ENCODE peak calls at places on chromosomes 7 and 10, in four cellular contexts. P is A549, H is GM12878, G is sigmoid colon. M is an unnamed sample.

GRCh38 chr7:3176112-3176836 is 124.8 kb upstream of the SDK1 start:
- DNase-seq in G (peak), P (no peak), H (no peak), M (no peak)

GRCh38 chr7:26291699-26292538 is at the start of gene SNX10:
- DNase-seq in G (no peak), P (peak), H (no peak), M (no peak)

GRCh38 chr10:7626283-7626682 is 40.5 kb downstream of the ITIH5 start:
- DNase-seq in G (no peak), H (no peak), P (no peak), M (peak)

GRCh38 chr7:45197461-45197860 is 39.9 kb downstream of the RAMP3 start:
- DNase-seq in P (no peak), G (no peak), H (no peak), M (no peak)

GRCh38 chr7:90261441-90261840 is 16.5 kb downstream of the CFAP69 start:
- DNase-seq in P (no peak), G (no peak), H (no peak), M (no peak)

GRCh38 chr10:73762915-73763314 is 18.7 kb downstream of the SEC24C start:
- DNase-seq in P (no peak), H (no peak), G (no peak), M (no peak)

GRCh38 chr10:49419005-49419404 is 23.1 kb upstream of the DRGX start:
- DNase-seq in H (no peak), P (no peak), G (no peak), M (no peak)

GRCh38 chr10:16886032-16886431 is 68.8 kb upstream of the RSU1 start:
- DNase-seq in P (no peak), H (no peak), G (no peak), M (no peak)

GRCh38 chr10:124597677-124598165 is 136.1 kb downstream of the LHPP start:
- DNase-seq in P (no peak), H (no peak), G (no peak), M (no peak)

GRCh38 chr10:93991596-93992284 is 2.0 kb upstream of the PLCE1 start:
- DNase-seq in H (no peak), G (peak), P (peak), M (peak)

GRCh38 chr10:93452143-93452542 is 30.0 kb downstream of the MYOF start:
- DNase-seq in G (no peak), H (no peak), P (no peak), M (no peak)

GRCh38 chr7:117218700-117219099 is 104.2 kb downstream of the WNT2 start:
- DNase-seq in G (no peak), P (no peak), H (no peak), M (no peak)

GRCh38 chr10:49488056-49488455 is 50.9 kb downstream of the ERCC6 start:
- DNase-seq in G (no peak), P (no peak), H (no peak), M (no peak)

GRCh38 chr10:124837687-124838086 is 36.1 kb downstream of the ABRAXAS2 start:
- DNase-seq in G (peak), H (no peak), P (no peak), M (no peak)

GRCh38 chr7:137017221-137017620 is 148.8 kb downstream of the CHRM2 start:
- DNase-seq in G (no peak), P (no peak), H (no peak), M (no peak)

GRCh38 chr10:74598891-74599566 is 227.4 kb upstream of the KAT6B start:
- DNase-seq in P (no peak), G (no peak), H (peak), M (no peak)

GRCh38 chr7:47763063-47763974 is 181.4 kb upstream of the TNS3 start:
- DNase-seq in G (no peak), H (no peak), P (peak), M (no peak)

GRCh38 chr10:91389636-91390512 is 20.3 kb upstream of the HECTD2 start:
- DNase-seq in P (peak), G (no peak), H (no peak), M (no peak)

GRCh38 chr10:124543971-124544370 is 82.3 kb downstream of the LHPP start:
- DNase-seq in G (no peak), P (no peak), H (no peak), M (no peak)

GRCh38 chr10:77351386-77351785 is 286.2 kb downstream of the KCNMA1 start:
- DNase-seq in H (no peak), G (no peak), P (no peak), M (no peak)

GRCh38 chr10:89604200-89604599 is 40.8 kb downstream of the PANK1 start:
- DNase-seq in P (no peak), G (no peak), H (no peak), M (no peak)

GRCh38 chr10:132524443-132525285 is 12.9 kb upstream of the INPP5A start:
- DNase-seq in P (no peak), H (no peak), G (peak), M (no peak)

GRCh38 chr10:101214446-101215396 is 14.5 kb downstream of the LBX1 start:
- DNase-seq in G (no peak), P (peak), H (no peak), M (peak)

GRCh38 chr7:1354661-1355567 is 104.4 kb downstream of the MICALL2 start:
- DNase-seq in G (peak), P (no peak), H (no peak), M (no peak)

GRCh38 chr7:29408841-29409243 is 154.8 kb upstream of the PRR15 start:
- DNase-seq in G (no peak), H (peak), P (peak), M (peak)

GRCh38 chr7:116341222-116341907 is 131.0 kb downstream of the TES start:
- DNase-seq in P (peak), H (no peak), G (no peak), M (no peak)

GRCh38 chr10:62559481-62560206 is 185.5 kb downstream of the ZNF365 start:
- DNase-seq in P (no peak), G (no peak), H (no peak), M (no peak)

GRCh38 chr10:17062009-17062408 is 67.6 kb downstream of the CUBN start:
- DNase-seq in G (no peak), H (no peak), P (peak), M (no peak)

GRCh38 chr7:44538798-44539668 is 2.1 kb downstream of the NPC1L1 start:
- DNase-seq in G (no peak), P (no peak), H (no peak), M (no peak)

GRCh38 chr10:20115929-20116328 is 299.7 kb downstream of the PLXDC2 start:
- DNase-seq in G (no peak), P (no peak), H (no peak), M (no peak)

GRCh38 chr10:20114179-20114578 is 297.9 kb downstream of the PLXDC2 start:
- DNase-seq in G (no peak), P (no peak), H (no peak), M (no peak)

DNA sequence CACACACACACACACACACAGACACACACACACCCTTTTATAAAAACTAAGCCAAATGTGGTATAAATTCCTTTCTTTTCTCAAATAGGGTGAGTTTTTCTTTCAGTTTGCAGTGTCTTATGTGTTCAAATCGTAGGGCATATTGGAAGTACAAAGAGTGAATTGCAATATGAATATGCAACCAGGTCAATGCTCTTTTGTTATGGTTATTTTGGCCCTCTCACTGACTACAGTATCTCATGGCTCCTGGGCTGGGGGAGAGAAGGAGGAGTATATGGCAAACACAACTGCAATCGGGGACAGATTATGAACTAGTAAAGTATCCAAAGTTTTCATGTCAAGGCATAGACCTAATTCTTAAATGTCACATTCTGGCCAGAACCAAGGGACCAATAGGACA is 301.9 kb downstream of the PLXDC2 start:
- DNase-seq in G (no peak), H (no peak), P (no peak), M (no peak)
- H3K4me3 ChIP-seq in G (no peak), H (no peak), P (no peak), M (no peak)

GRCh38 chr7:39153647-39154046 is 175.9 kb downstream of the POU6F2 start:
- DNase-seq in G (no peak), H (no peak), P (no peak), M (no peak)

GRCh38 chr7:39154815-39155214 is 177.1 kb downstream of the POU6F2 start:
- DNase-seq in P (no peak), G (no peak), H (no peak), M (no peak)

GRCh38 chr7:39158367-39158766 is 180.7 kb downstream of the POU6F2 start:
- DNase-seq in H (no peak), P (no peak), G (no peak), M (no peak)

GRCh38 chr7:39153113-39153512 is 175.4 kb downstream of the POU6F2 start:
- DNase-seq in H (no peak), G (no peak), P (no peak), M (no peak)
- TF ChIP-seq EP300 in H (no peak), G (no peak), P (no peak), M (no peak)

GRCh38 chr10:63799511-63799910 is 278.3 kb downstream of the REEP3 start:
- DNase-seq in G (no peak), H (no peak), P (no peak), M (no peak)

GRCh38 chr10:63801139-63801538 is 279.9 kb downstream of the REEP3 start:
- DNase-seq in P (no peak), G (no peak), H (no peak), M (no peak)

GRCh38 chr10:63795461-63795860 is 274.3 kb downstream of the REEP3 start:
- DNase-seq in P (no peak), H (no peak), G (no peak), M (no peak)

GRCh38 chr10:63798599-63799498 is 277.6 kb downstream of the REEP3 start:
- DNase-seq in H (no peak), G (peak), P (peak), M (peak)
- H3K27ac ChIP-seq in H (no peak), G (no peak), P (no peak), M (no peak)

GRCh38 chr7:56053993-56054392 is 2.4 kb downstream of the CCT6A start:
- DNase-seq in G (no peak), P (no peak), H (no peak), M (no peak)
- H3K4me3 ChIP-seq in G (no peak), P (no peak), H (peak), M (no peak)

GRCh38 chr7:143901360-143901709 is 641 bp downstream of the TCAF1 start:
- DNase-seq in H (no peak), G (peak), P (no peak), M (peak)
- TF ChIP-seq EP300 in H (no peak), G (no peak), P (no peak), M (no peak)

GRCh38 chr7:16137944-16138343 is 283.4 kb downstream of the CRPPA start:
- DNase-seq in P (no peak), H (no peak), G (no peak), M (no peak)

GRCh38 chr7:16135628-16136027 is 285.7 kb downstream of the CRPPA start:
- DNase-seq in P (no peak), G (no peak), H (no peak), M (no peak)

DNA sequence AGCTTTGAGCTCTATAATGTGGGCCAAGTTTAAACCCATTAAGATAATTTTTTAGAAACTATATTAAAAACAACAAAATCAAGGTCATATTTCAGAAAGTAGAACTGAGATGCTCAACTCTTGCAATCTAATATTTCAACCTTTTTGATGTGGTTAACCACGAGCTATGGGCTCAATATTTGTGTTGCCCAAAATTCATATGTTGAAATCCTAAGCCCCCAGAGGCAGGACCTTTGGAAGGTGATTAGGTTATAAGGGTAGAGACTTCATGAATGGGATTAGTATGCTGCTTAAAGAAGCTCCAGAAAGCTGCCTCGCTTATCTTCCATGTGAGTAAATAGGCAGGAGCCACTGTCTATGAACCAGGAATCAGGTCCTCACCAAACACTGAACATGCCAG is 284.4 kb downstream of the CRPPA start:
- DNase-seq in G (no peak), H (no peak), P (no peak), M (no peak)
- H3K27ac ChIP-seq in G (no peak), H (no peak), P (no peak), M (no peak)